ENCODE peak calls at places on chromosomes 2 and 18, in ten cellular contexts. D, O, A, Z, P, C, S, M, J and W are unnamed samples.

GRCh38 chr18:154151-154550 is 4.2 kb upstream of the USP14 start:
- DNase-seq in D (no peak), A (no peak), O (peak), M (no peak), J (no peak), S (no peak), P (no peak), C (no peak), Z (no peak), W (no peak)

GRCh38 chr18:43932140-43932539 is 654.9 kb upstream of the SYT4 start:
- DNase-seq in A (no peak), D (no peak), P (no peak), Z (no peak), S (no peak), M (no peak), C (no peak), J (no peak), O (no peak), W (no peak)

GRCh38 chr2:197293252-197294007 is 17.1 kb downstream of the ANKRD44 start:
- DNase-seq in P (no peak), J (no peak), A (no peak), S (no peak), O (peak), Z (no peak), C (no peak), M (no peak), D (no peak), W (no peak)

GRCh38 chr2:73859721-73860586 is 31.2 kb downstream of the STAMBP start:
- DNase-seq in J (no peak), S (no peak), O (peak), C (peak), P (no peak), A (peak), Z (no peak), D (no peak), M (no peak), W (no peak)

GRCh38 chr2:38665854-38666577 is at the start of gene GALM:
- DNase-seq in J (peak), M (peak), C (no peak), D (peak), A (peak), Z (peak), P (peak), O (peak), S (peak), W (peak)

GRCh38 chr2:125227843-125228392 is 1202.8 kb downstream of the CNTNAP5 start:
- DNase-seq in M (no peak), P (no peak), O (no peak), A (no peak), J (no peak), C (peak), S (no peak), Z (no peak), D (no peak), W (no peak)

GRCh38 chr2:134518101-134518500 is 200.7 kb downstream of the TMEM163 start:
- DNase-seq in Z (no peak), M (no peak), C (no peak), P (no peak), D (no peak), S (no peak), O (no peak), A (no peak), J (no peak), W (no peak)

GRCh38 chr2:47034973-47035609 is 119.5 kb upstream of the MCFD2 start:
- DNase-seq in S (peak), D (no peak), M (no peak), P (no peak), O (no peak), A (no peak), C (no peak), J (peak), Z (no peak), W (no peak)

GRCh38 chr2:215422676-215423075 is 13.2 kb downstream of the FN1 start:
- DNase-seq in P (no peak), J (no peak), A (no peak), D (no peak), C (no peak), M (no peak), Z (no peak), S (no peak), O (peak), W (no peak)

GRCh38 chr2:8229546-8229986 is 452.3 kb upstream of the ID2 start:
- DNase-seq in Z (peak), A (peak), P (no peak), M (no peak), J (peak), O (peak), D (no peak), S (peak), C (peak), W (peak)

GRCh38 chr2:230864605-230865323 is at the start of gene ITM2C:
- DNase-seq in P (peak), S (peak), J (peak), O (peak), Z (peak), A (peak), D (peak), C (peak), M (peak), W (peak)

GRCh38 chr2:230865766-230866703 is 1.3 kb downstream of the ITM2C start:
- DNase-seq in C (no peak), J (peak), D (peak), S (no peak), A (no peak), O (no peak), Z (peak), P (peak), M (peak), W (no peak)

GRCh38 chr2:230868151-230868946 is 3.6 kb downstream of the ITM2C start:
- DNase-seq in A (no peak), O (no peak), Z (no peak), C (no peak), J (no peak), P (no peak), S (no peak), M (no peak), D (no peak), W (no peak)

GRCh38 chr2:230865324-230865765 is 603 bp downstream of the ITM2C start:
- DNase-seq in P (peak), O (no peak), Z (no peak), J (no peak), D (no peak), M (no peak), S (no peak), A (no peak), C (no peak), W (no peak)

GRCh38 chr2:230866704-230867561 is 2.2 kb downstream of the ITM2C start:
- DNase-seq in D (no peak), S (no peak), A (no peak), P (peak), O (peak), M (peak), J (peak), Z (peak), C (peak), W (no peak)
- TF ChIP-seq CTCF in D (no peak), S (no peak), A (no peak), P (no peak), O (no peak), M (no peak), J (no peak), Z (no peak), C (no peak), W (no peak)

GRCh38 chr2:145431181-145431951 is 911.4 kb upstream of the ZEB2 start:
- DNase-seq in O (peak), A (no peak), S (no peak), P (no peak), D (no peak), Z (no peak), C (no peak), J (peak), M (peak), W (no peak)
- TF ChIP-seq CTCF in O (no peak), A (no peak), S (no peak), P (no peak), D (no peak), Z (no peak), C (no peak), J (peak), M (no peak), W (no peak)

DNA sequence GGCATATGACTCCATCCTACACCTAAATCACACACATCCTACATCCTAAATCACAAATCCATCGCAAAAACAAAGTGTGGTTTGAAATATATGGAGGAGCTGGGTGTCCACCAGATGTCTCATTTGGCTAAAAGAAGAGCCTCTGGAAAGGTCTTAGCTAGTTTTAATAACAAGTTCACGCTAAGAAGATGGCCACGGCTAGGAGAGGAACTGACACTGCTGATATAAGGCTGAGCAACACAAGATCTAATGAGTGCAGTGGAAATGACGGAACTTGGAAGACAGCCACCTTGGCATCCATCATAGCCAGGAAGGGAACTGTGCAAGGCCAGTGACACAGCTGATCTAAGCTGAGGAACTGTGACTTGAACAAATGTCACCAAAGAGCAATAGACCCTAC is 60.0 kb upstream of the AGAP1 start:
- DNase-seq in Z (peak), S (no peak), P (peak), J (peak), O (peak), C (peak), M (peak), D (no peak), A (peak), W (peak)
- TF ChIP-seq CTCF in Z (peak), S (no peak), P (no peak), J (peak), O (no peak), C (no peak), M (no peak), D (no peak), A (peak), W (peak)

DNA sequence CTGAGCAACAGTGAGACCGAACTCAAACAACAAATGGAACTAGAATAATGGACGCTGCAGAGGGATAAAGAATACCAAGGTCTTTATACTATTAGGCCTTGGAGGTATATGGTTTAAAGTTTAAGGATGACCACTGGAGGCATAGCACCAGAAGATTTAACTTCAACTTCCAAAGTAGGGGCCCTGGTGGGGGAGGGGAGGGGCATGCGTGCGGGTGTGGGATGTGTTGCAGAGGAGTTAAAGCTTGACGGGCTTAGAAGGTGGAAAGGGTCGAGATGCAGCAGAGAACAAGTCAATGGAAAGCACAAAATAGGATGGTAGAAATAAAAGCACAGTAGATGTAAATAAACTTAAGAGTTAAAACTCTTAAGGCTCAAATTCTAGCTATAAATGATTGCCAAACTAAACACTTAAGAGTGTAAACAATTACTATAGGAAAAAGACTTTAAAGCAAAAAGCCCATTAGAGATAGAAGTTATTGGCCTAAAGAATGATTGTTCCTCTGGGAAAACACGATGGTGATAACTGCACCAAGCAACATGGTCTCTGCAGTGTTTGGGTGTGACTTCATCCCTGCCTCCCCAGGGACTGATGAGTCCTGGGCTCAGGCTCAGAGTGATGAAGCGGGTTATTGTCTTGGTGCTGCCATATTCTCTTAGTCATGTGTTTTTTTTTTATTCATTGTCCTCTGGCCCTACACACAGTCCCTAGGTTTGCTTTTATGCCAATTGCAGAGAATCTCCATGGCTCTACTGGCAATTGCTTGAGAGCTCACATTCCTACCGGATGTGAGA is 13.0 kb downstream of the RRM2 start:
- DNase-seq in A (peak), S (no peak), P (no peak), Z (no peak), O (peak), D (no peak), M (no peak), J (no peak), C (peak), W (no peak)
- TF ChIP-seq CTCF in A (no peak), S (no peak), P (no peak), Z (no peak), O (no peak), D (no peak), M (no peak), J (no peak), C (no peak), W (no peak)

DNA sequence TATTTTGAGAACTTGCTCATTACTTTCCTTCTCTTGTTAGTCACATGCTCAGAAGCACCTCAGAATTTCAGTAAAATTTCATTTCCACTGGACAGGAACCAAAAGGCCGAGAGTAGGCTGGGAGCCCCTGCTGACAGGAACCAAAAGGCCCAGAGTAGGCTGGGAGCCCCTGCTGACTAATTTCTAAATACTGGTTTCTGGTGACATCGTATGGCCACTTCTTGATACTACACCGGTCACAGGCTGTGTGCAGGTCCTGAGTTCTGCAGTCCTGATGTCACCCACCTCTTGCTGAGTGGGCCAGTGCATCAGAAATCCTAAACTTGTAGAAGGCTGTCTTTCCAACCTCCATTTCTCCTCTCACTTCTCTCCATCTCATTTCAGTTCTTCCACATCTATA is 17.7 kb upstream of the EN1 start:
- DNase-seq in S (peak), O (peak), M (no peak), D (no peak), C (peak), P (no peak), A (peak), J (peak), Z (no peak), W (peak)
- TF ChIP-seq CTCF in S (peak), O (peak), M (peak), D (peak), C (peak), P (peak), A (peak), J (peak), Z (peak), W (peak)

GRCh38 chr2:54723300-54724149 is at the start of gene EML6:
- DNase-seq in Z (peak), S (peak), C (peak), D (peak), A (peak), O (peak), P (peak), M (peak), J (peak), W (peak)
- TF ChIP-seq CTCF in Z (peak), S (no peak), C (no peak), D (peak), A (peak), O (no peak), P (no peak), M (no peak), J (peak), W (peak)

GRCh38 chr2:10814571-10815331 is 2.2 kb upstream of the PDIA6 start:
- DNase-seq in P (no peak), A (no peak), Z (no peak), C (no peak), M (no peak), O (no peak), J (no peak), D (no peak), S (no peak), W (no peak)
- TF ChIP-seq CTCF in P (no peak), A (peak), Z (no peak), C (no peak), M (no peak), O (no peak), J (no peak), D (no peak), S (no peak), W (no peak)

GRCh38 chr2:193861557-193861956 is 1666.8 kb upstream of the TMEFF2 start:
- DNase-seq in M (no peak), O (no peak), C (no peak), D (no peak), S (no peak), P (no peak), J (no peak), Z (no peak), A (no peak), W (no peak)
- TF ChIP-seq CTCF in M (no peak), O (peak), C (peak), D (peak), S (no peak), P (no peak), J (no peak), Z (no peak), A (no peak), W (no peak)

GRCh38 chr2:43210467-43211303 is 15.7 kb downstream of the ZFP36L2 start:
- DNase-seq in O (peak), C (no peak), D (no peak), A (no peak), J (peak), Z (peak), P (peak), M (no peak), S (no peak), W (no peak)

GRCh38 chr2:43206602-43207001 is 19.8 kb downstream of the ZFP36L2 start:
- DNase-seq in O (no peak), P (no peak), D (no peak), Z (no peak), A (no peak), S (no peak), M (no peak), C (no peak), J (no peak), W (no peak)

GRCh38 chr2:43209204-43209717 is 17.1 kb downstream of the ZFP36L2 start:
- DNase-seq in S (no peak), A (no peak), P (no peak), O (no peak), C (no peak), M (no peak), Z (no peak), D (no peak), J (no peak), W (no peak)

GRCh38 chr2:43210125-43210466 is 16.3 kb downstream of the ZFP36L2 start:
- DNase-seq in C (no peak), S (no peak), O (no peak), A (no peak), M (no peak), J (no peak), P (no peak), D (no peak), Z (no peak), W (peak)

GRCh38 chr2:43207553-43208300 is 18.7 kb downstream of the ZFP36L2 start:
- DNase-seq in C (peak), D (no peak), A (no peak), S (no peak), J (no peak), M (no peak), O (no peak), P (peak), Z (no peak), W (no peak)
- TF ChIP-seq CTCF in C (no peak), D (no peak), A (no peak), S (no peak), J (no peak), M (no peak), O (no peak), P (no peak), Z (no peak), W (no peak)

GRCh38 chr2:167264380-167264779 is 376.1 kb downstream of the XIRP2 start:
- DNase-seq in M (no peak), D (peak), C (peak), P (peak), J (peak), O (peak), S (no peak), A (no peak), Z (no peak), W (no peak)
- TF ChIP-seq CTCF in M (no peak), D (peak), C (peak), P (peak), J (peak), O (peak), S (no peak), A (peak), Z (peak), W (peak)